ENCODE peak calls at places on chromosomes 12 and 14, in eight cellular contexts. One of them, this sample, is unnamed.

GRCh38 chr12:43337571-43338497 is 214.2 kb downstream of the ADAMTS20 start:
- DNase-seq in left ventricle myocardium inferior: no peak
- DNase-seq in lower leg skin: no peak
- DNase-seq in heart right ventricle: no peak
- DNase-seq in neural crest cell: no peak
- DNase-seq in IMR-90: peak
- DNase-seq in foreskin fibroblast: no peak
- DNase-seq in K562: no peak
- DNase-seq in this sample: no peak

GRCh38 chr14:69980457-69981414 is 101.5 kb downstream of the SMOC1 start:
- DNase-seq in left ventricle myocardium inferior: no peak
- DNase-seq in lower leg skin: no peak
- DNase-seq in heart right ventricle: no peak
- DNase-seq in neural crest cell: no peak
- DNase-seq in IMR-90: no peak
- DNase-seq in foreskin fibroblast: no peak
- DNase-seq in K562: no peak
- DNase-seq in this sample: no peak

GRCh38 chr12:54356951-54357356 is 7.3 kb downstream of the GPR84 start:
- DNase-seq in left ventricle myocardium inferior: no peak
- DNase-seq in lower leg skin: no peak
- DNase-seq in heart right ventricle: no peak
- DNase-seq in neural crest cell: no peak
- DNase-seq in IMR-90: no peak
- DNase-seq in foreskin fibroblast: no peak
- DNase-seq in K562: peak
- DNase-seq in this sample: no peak

GRCh38 chr12:91778938-91779400 is 366.7 kb downstream of the BTG1 start:
- DNase-seq in left ventricle myocardium inferior: no peak
- DNase-seq in lower leg skin: no peak
- DNase-seq in heart right ventricle: peak
- DNase-seq in neural crest cell: no peak
- DNase-seq in IMR-90: peak
- DNase-seq in foreskin fibroblast: peak
- DNase-seq in K562: peak
- DNase-seq in this sample: peak

GRCh38 chr12:112549031-112549430 is 130.3 kb downstream of the PTPN11 start:
- DNase-seq in left ventricle myocardium inferior: no peak
- DNase-seq in lower leg skin: no peak
- DNase-seq in heart right ventricle: no peak
- DNase-seq in neural crest cell: no peak
- DNase-seq in IMR-90: no peak
- DNase-seq in foreskin fibroblast: no peak
- DNase-seq in K562: no peak
- DNase-seq in this sample: no peak

GRCh38 chr12:29639893-29640495 is 142.5 kb upstream of the OVCH1 start:
- DNase-seq in left ventricle myocardium inferior: peak
- DNase-seq in lower leg skin: no peak
- DNase-seq in heart right ventricle: peak
- DNase-seq in neural crest cell: no peak
- DNase-seq in IMR-90: no peak
- DNase-seq in foreskin fibroblast: no peak
- DNase-seq in K562: no peak
- DNase-seq in this sample: no peak

GRCh38 chr14:94005324-94005723 is 8.2 kb downstream of the CCDC197 start:
- DNase-seq in left ventricle myocardium inferior: no peak
- DNase-seq in lower leg skin: no peak
- DNase-seq in heart right ventricle: no peak
- DNase-seq in neural crest cell: no peak
- DNase-seq in IMR-90: no peak
- DNase-seq in foreskin fibroblast: no peak
- DNase-seq in K562: peak
- DNase-seq in this sample: peak

GRCh38 chr14:43476822-43477221 is 1030.3 kb downstream of the FSCB start:
- DNase-seq in left ventricle myocardium inferior: no peak
- DNase-seq in lower leg skin: no peak
- DNase-seq in heart right ventricle: no peak
- DNase-seq in neural crest cell: no peak
- DNase-seq in IMR-90: no peak
- DNase-seq in foreskin fibroblast: no peak
- DNase-seq in K562: no peak
- DNase-seq in this sample: no peak

GRCh38 chr12:95642583-95642982 is 91.3 kb upstream of the USP44 start:
- DNase-seq in left ventricle myocardium inferior: no peak
- DNase-seq in lower leg skin: no peak
- DNase-seq in heart right ventricle: no peak
- DNase-seq in neural crest cell: no peak
- DNase-seq in IMR-90: no peak
- DNase-seq in foreskin fibroblast: no peak
- DNase-seq in K562: no peak
- DNase-seq in this sample: no peak

GRCh38 chr14:69767369-69767999 is 542 bp downstream of the SRSF5 start:
- DNase-seq in left ventricle myocardium inferior: peak
- DNase-seq in lower leg skin: peak
- DNase-seq in heart right ventricle: peak
- DNase-seq in neural crest cell: peak
- DNase-seq in IMR-90: peak
- DNase-seq in foreskin fibroblast: peak
- DNase-seq in K562: peak
- DNase-seq in this sample: peak

GRCh38 chr12:92059976-92060375 is 85.7 kb downstream of the BTG1 start:
- DNase-seq in left ventricle myocardium inferior: no peak
- DNase-seq in lower leg skin: no peak
- DNase-seq in heart right ventricle: no peak
- DNase-seq in neural crest cell: no peak
- DNase-seq in IMR-90: peak
- DNase-seq in foreskin fibroblast: peak
- DNase-seq in K562: no peak
- DNase-seq in this sample: no peak

GRCh38 chr14:51527073-51527472 is 124.6 kb upstream of the FRMD6 start:
- DNase-seq in left ventricle myocardium inferior: no peak
- DNase-seq in lower leg skin: no peak
- DNase-seq in heart right ventricle: no peak
- DNase-seq in neural crest cell: no peak
- DNase-seq in IMR-90: peak
- DNase-seq in foreskin fibroblast: peak
- DNase-seq in K562: no peak
- DNase-seq in this sample: no peak

GRCh38 chr12:99529966-99530365 is 117.6 kb upstream of the GARIN6 start:
- DNase-seq in left ventricle myocardium inferior: no peak
- DNase-seq in lower leg skin: no peak
- DNase-seq in heart right ventricle: no peak
- DNase-seq in neural crest cell: no peak
- DNase-seq in IMR-90: peak
- DNase-seq in foreskin fibroblast: no peak
- DNase-seq in K562: no peak
- DNase-seq in this sample: peak

GRCh38 chr12:26723379-26724308 is 109.3 kb downstream of the ITPR2 start:
- DNase-seq in left ventricle myocardium inferior: no peak
- DNase-seq in lower leg skin: no peak
- DNase-seq in heart right ventricle: no peak
- DNase-seq in neural crest cell: no peak
- DNase-seq in IMR-90: peak
- DNase-seq in foreskin fibroblast: no peak
- DNase-seq in K562: no peak
- DNase-seq in this sample: no peak

GRCh38 chr14:51431033-51431709 is 191.1 kb downstream of the TMX1 start:
- DNase-seq in left ventricle myocardium inferior: no peak
- DNase-seq in lower leg skin: no peak
- DNase-seq in heart right ventricle: no peak
- DNase-seq in neural crest cell: no peak
- DNase-seq in IMR-90: no peak
- DNase-seq in foreskin fibroblast: no peak
- DNase-seq in K562: no peak
- DNase-seq in this sample: no peak

GRCh38 chr12:103278329-103278728 is 217.4 kb downstream of the C12orf42 start:
- DNase-seq in left ventricle myocardium inferior: no peak
- DNase-seq in lower leg skin: no peak
- DNase-seq in heart right ventricle: no peak
- DNase-seq in neural crest cell: no peak
- DNase-seq in IMR-90: no peak
- DNase-seq in foreskin fibroblast: no peak
- DNase-seq in K562: no peak
- DNase-seq in this sample: no peak

GRCh38 chr12:124506145-124506831 is 61.1 kb downstream of the NCOR2 start:
- DNase-seq in left ventricle myocardium inferior: peak
- DNase-seq in lower leg skin: peak
- DNase-seq in heart right ventricle: peak
- DNase-seq in neural crest cell: no peak
- DNase-seq in IMR-90: no peak
- DNase-seq in foreskin fibroblast: peak
- DNase-seq in K562: peak
- DNase-seq in this sample: no peak

GRCh38 chr12:100830003-100830795 is 35.6 kb downstream of the ANO4 start:
- DNase-seq in left ventricle myocardium inferior: no peak
- DNase-seq in lower leg skin: no peak
- DNase-seq in heart right ventricle: no peak
- DNase-seq in neural crest cell: no peak
- DNase-seq in IMR-90: no peak
- DNase-seq in foreskin fibroblast: no peak
- DNase-seq in K562: no peak
- DNase-seq in this sample: no peak

GRCh38 chr12:89965993-89966392 is 257.4 kb upstream of the ATP2B1 start:
- DNase-seq in left ventricle myocardium inferior: no peak
- DNase-seq in lower leg skin: no peak
- DNase-seq in heart right ventricle: no peak
- DNase-seq in neural crest cell: no peak
- DNase-seq in IMR-90: no peak
- DNase-seq in foreskin fibroblast: no peak
- DNase-seq in K562: no peak
- DNase-seq in this sample: no peak

GRCh38 chr12:93684716-93685115 is 7.5 kb downstream of the CRADD start:
- DNase-seq in left ventricle myocardium inferior: no peak
- DNase-seq in lower leg skin: no peak
- DNase-seq in heart right ventricle: no peak
- DNase-seq in neural crest cell: no peak
- DNase-seq in IMR-90: no peak
- DNase-seq in foreskin fibroblast: no peak
- DNase-seq in K562: no peak
- DNase-seq in this sample: no peak
- TF ChIP-seq CTCF in left ventricle myocardium inferior: no peak
- TF ChIP-seq CTCF in lower leg skin: no peak
- TF ChIP-seq CTCF in heart right ventricle: no peak
- TF ChIP-seq CTCF in neural crest cell: no peak
- TF ChIP-seq CTCF in IMR-90: no peak
- TF ChIP-seq CTCF in foreskin fibroblast: no peak
- TF ChIP-seq CTCF in K562: no peak
- TF ChIP-seq CTCF in this sample: no peak

GRCh38 chr14:29800961-29801360 is 126.7 kb downstream of the PRKD1 start:
- DNase-seq in left ventricle myocardium inferior: no peak
- DNase-seq in lower leg skin: no peak
- DNase-seq in heart right ventricle: no peak
- DNase-seq in neural crest cell: no peak
- DNase-seq in IMR-90: no peak
- DNase-seq in foreskin fibroblast: no peak
- DNase-seq in K562: no peak
- DNase-seq in this sample: no peak
- TF ChIP-seq CTCF in left ventricle myocardium inferior: no peak
- TF ChIP-seq CTCF in lower leg skin: no peak
- TF ChIP-seq CTCF in heart right ventricle: no peak
- TF ChIP-seq CTCF in neural crest cell: peak
- TF ChIP-seq CTCF in IMR-90: no peak
- TF ChIP-seq CTCF in foreskin fibroblast: no peak
- TF ChIP-seq CTCF in K562: no peak
- TF ChIP-seq CTCF in this sample: no peak

DNA sequence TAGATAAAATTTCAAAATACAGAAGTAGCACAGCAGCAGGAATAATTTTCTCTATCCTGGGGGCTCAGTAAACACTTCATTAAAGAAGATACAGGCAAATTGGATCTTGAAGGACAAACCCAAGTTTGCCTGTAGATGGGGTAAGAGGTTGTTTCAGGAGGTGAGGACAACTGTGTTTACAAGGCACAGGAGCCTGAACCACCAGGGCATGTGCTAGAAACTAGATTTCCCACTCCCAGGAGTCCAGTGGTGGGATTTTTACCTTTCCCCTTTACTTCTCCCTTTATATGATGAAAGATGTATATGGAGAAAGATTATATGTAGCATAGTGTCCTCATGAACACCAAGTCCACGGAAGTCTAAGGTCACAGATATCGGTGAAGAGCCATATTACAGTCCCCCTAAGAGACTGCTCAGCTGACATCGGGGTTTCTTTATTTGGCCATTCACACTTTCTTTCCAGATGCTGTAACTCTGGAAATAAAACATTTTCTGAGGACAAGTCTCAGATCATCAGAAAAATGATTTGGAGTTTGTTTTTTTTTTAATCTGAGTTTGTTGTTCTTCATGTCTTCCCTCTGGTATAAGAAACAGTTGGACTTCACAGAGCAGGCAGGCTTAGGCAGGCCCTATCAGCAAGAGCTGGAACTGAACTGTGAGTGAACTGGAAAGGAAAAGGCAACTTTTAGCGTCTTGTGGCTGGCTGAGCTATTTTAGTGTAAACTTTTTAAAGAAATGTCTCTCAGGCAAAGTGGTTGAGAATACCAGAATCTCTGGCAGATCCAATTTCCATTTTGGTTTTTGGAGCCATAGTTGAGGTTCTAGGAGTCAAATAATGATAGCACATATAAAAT is 8.0 kb upstream of the EVL start:
- DNase-seq in left ventricle myocardium inferior: no peak
- DNase-seq in lower leg skin: no peak
- DNase-seq in heart right ventricle: no peak
- DNase-seq in neural crest cell: no peak
- DNase-seq in IMR-90: peak
- DNase-seq in foreskin fibroblast: no peak
- DNase-seq in K562: peak
- DNase-seq in this sample: peak
- TF ChIP-seq CTCF in left ventricle myocardium inferior: peak
- TF ChIP-seq CTCF in lower leg skin: no peak
- TF ChIP-seq CTCF in heart right ventricle: peak
- TF ChIP-seq CTCF in neural crest cell: no peak
- TF ChIP-seq CTCF in IMR-90: peak
- TF ChIP-seq CTCF in foreskin fibroblast: no peak
- TF ChIP-seq CTCF in K562: peak
- TF ChIP-seq CTCF in this sample: peak

GRCh38 chr12:4439736-4440135 is 5.9 kb downstream of the FGF6 start:
- DNase-seq in left ventricle myocardium inferior: no peak
- DNase-seq in lower leg skin: peak
- DNase-seq in heart right ventricle: no peak
- DNase-seq in neural crest cell: no peak
- DNase-seq in IMR-90: no peak
- DNase-seq in foreskin fibroblast: no peak
- DNase-seq in K562: no peak
- DNase-seq in this sample: no peak

GRCh38 chr12:4443616-4444015 is 2.0 kb downstream of the FGF6 start:
- DNase-seq in left ventricle myocardium inferior: no peak
- DNase-seq in lower leg skin: peak
- DNase-seq in heart right ventricle: no peak
- DNase-seq in neural crest cell: no peak
- DNase-seq in IMR-90: no peak
- DNase-seq in foreskin fibroblast: no peak
- DNase-seq in K562: no peak
- DNase-seq in this sample: no peak

GRCh38 chr12:4440187-4440941 is 5.3 kb downstream of the FGF6 start:
- DNase-seq in left ventricle myocardium inferior: no peak
- DNase-seq in lower leg skin: peak
- DNase-seq in heart right ventricle: no peak
- DNase-seq in neural crest cell: no peak
- DNase-seq in IMR-90: no peak
- DNase-seq in foreskin fibroblast: no peak
- DNase-seq in K562: no peak
- DNase-seq in this sample: no peak

GRCh38 chr12:4444031-4444430 is 1.6 kb downstream of the FGF6 start:
- DNase-seq in left ventricle myocardium inferior: no peak
- DNase-seq in lower leg skin: peak
- DNase-seq in heart right ventricle: no peak
- DNase-seq in neural crest cell: no peak
- DNase-seq in IMR-90: no peak
- DNase-seq in foreskin fibroblast: no peak
- DNase-seq in K562: no peak
- DNase-seq in this sample: peak

GRCh38 chr12:4441355-4442330 is 4.0 kb downstream of the FGF6 start:
- DNase-seq in left ventricle myocardium inferior: no peak
- DNase-seq in lower leg skin: peak
- DNase-seq in heart right ventricle: no peak
- DNase-seq in neural crest cell: no peak
- DNase-seq in IMR-90: no peak
- DNase-seq in foreskin fibroblast: no peak
- DNase-seq in K562: no peak
- DNase-seq in this sample: no peak
- TF ChIP-seq CTCF in left ventricle myocardium inferior: no peak
- TF ChIP-seq CTCF in lower leg skin: no peak
- TF ChIP-seq CTCF in heart right ventricle: no peak
- TF ChIP-seq CTCF in neural crest cell: no peak
- TF ChIP-seq CTCF in IMR-90: no peak
- TF ChIP-seq CTCF in foreskin fibroblast: no peak
- TF ChIP-seq CTCF in K562: no peak
- TF ChIP-seq CTCF in this sample: no peak

This sample was measured in GM13977.